ENCODE peak calls at places on chromosomes 16 and 17, in five cellular contexts. A is adrenal gland, T is GM23248, B is IMR-90, F is esophagus muscularis mucosa. D is an unnamed sample. For H3K4me1 and H3K9me3, the result is how much of the 10 kb centered on the place peaks cover.

GRCh38 chr17:44820631-44821196 is 9.4 kb downstream of the GJC1 start:
- DNase-seq in B (peak), A (no peak), F (no peak), T (peak), D (no peak)

GRCh38 chr16:65069090-65069489 is 52.8 kb downstream of the CDH11 start:
- DNase-seq in T (peak), A (no peak), B (peak), F (no peak), D (no peak)

GRCh38 chr17:17168401-17168800 is 37.7 kb downstream of the PLD6 start:
- DNase-seq in T (no peak), F (no peak), A (no peak), B (no peak), D (no peak)

GRCh38 chr17:44110823-44111633 is 12.4 kb downstream of the HDAC5 start:
- DNase-seq in F (peak), A (peak), B (peak), T (peak), D (peak)

GRCh38 chr17:7281953-7282751 is 634 bp downstream of the SLC2A4 start:
- DNase-seq in B (no peak), F (no peak), T (no peak), A (peak), D (peak)

GRCh38 chr17:9020096-9020823 is 1.1 kb upstream of the NTN1 start:
- DNase-seq in T (no peak), A (no peak), B (no peak), F (no peak), D (peak)

GRCh38 chr17:44137891-44138709 is 3.6 kb upstream of the HROB start:
- DNase-seq in F (peak), A (peak), T (peak), B (peak), D (peak)

GRCh38 chr17:73628642-73629552 is 15.3 kb downstream of the SDK2 start:
- DNase-seq in A (no peak), F (no peak), B (no peak), T (no peak), D (peak)

GRCh38 chr17:64498308-64499203 is 1.7 kb upstream of the POLG2 start:
- DNase-seq in B (no peak), F (no peak), T (peak), A (no peak), D (peak)

GRCh38 chr17:72111374-72111773 is 9.4 kb upstream of the SOX9 start:
- DNase-seq in B (no peak), F (no peak), T (no peak), A (no peak), D (no peak)

GRCh38 chr17:15941781-15942180 is 3.1 kb upstream of the ADORA2B start:
- DNase-seq in B (no peak), T (no peak), F (no peak), A (no peak), D (no peak)

GRCh38 chr17:9472094-9472493 is 103.5 kb downstream of the STX8 start:
- DNase-seq in T (peak), B (peak), F (no peak), A (no peak), D (no peak)

GRCh38 chr17:65270499-65270898 is 133.3 kb downstream of the RGS9 start:
- DNase-seq in T (no peak), B (no peak), A (no peak), F (no peak), D (no peak)

GRCh38 chr16:56348168-56349085 is 76.9 kb downstream of the AMFR start:
- DNase-seq in T (peak), A (no peak), B (peak), F (no peak), D (no peak)

GRCh38 chr16:85253127-85253941 is 141.1 kb upstream of the CIBAR2 start:
- DNase-seq in F (no peak), A (peak), T (peak), B (peak), D (no peak)

GRCh38 chr17:39239640-39240314 is 14.0 kb upstream of the STAC2 start:
- DNase-seq in T (no peak), F (no peak), A (no peak), B (no peak), D (peak)

GRCh38 chr17:46822388-46822921 is 4.0 kb upstream of the WNT3 start:
- DNase-seq in A (no peak), F (no peak), T (no peak), B (no peak), D (no peak)

GRCh38 chr17:68701046-68701445 is 99.9 kb upstream of the FAM20A start:
- DNase-seq in B (peak), F (no peak), A (no peak), T (peak), D (peak)

GRCh38 chr16:30342751-30343490 is 12.2 kb downstream of the CD2BP2 start:
- DNase-seq in B (no peak), T (no peak), F (no peak), A (no peak), D (no peak)

GRCh38 chr17:58351182-58351581 is 819 bp downstream of the SUPT4H1 start:
- DNase-seq in A (no peak), B (no peak), T (no peak), F (no peak), D (no peak)
- H3K4me1 ChIP-seq in A (under half), B (under half), T (under half), F (under half), D (under half)

DNA sequence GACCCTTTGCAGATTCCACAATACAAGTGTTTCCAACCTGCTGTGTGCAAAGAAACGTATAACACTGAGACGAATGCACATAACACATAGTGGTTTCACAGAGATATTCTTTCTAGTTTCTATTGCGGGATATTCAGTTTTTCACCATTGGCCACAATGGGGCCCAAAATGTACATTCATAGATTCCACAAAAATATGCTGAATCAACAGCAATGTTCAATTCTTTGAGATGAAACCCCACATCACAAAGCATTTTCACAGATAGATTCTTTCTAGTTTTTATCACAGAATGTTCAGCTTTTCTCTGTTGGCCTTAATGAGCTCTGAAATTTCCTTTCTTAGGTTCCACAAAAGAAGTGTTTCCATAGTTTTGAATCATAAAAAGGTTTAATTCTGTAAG is 2472.3 kb downstream of the TP53TG3F start:
- DNase-seq in B (no peak), F (no peak), A (no peak), T (no peak), D (no peak)
- H3K9me3 ChIP-seq in B (under half), F (under half), A (under half), T (under half), D (under half)

GRCh38 chr16:2160915-2161551 is 5.5 kb downstream of the TRAF7 start:
- DNase-seq in A (no peak), B (peak), T (peak), F (no peak), D (no peak)

GRCh38 chr16:2163211-2163881 is 7.8 kb downstream of the TRAF7 start:
- DNase-seq in A (no peak), B (no peak), T (no peak), F (no peak), D (no peak)

GRCh38 chr16:2165861-2166260 is 10.3 kb downstream of the TRAF7 start:
- DNase-seq in B (no peak), F (no peak), T (no peak), A (no peak), D (no peak)

GRCh38 chr16:2161911-2162310 is 6.3 kb downstream of the TRAF7 start:
- DNase-seq in B (no peak), F (no peak), T (no peak), A (no peak), D (no peak)

DNA sequence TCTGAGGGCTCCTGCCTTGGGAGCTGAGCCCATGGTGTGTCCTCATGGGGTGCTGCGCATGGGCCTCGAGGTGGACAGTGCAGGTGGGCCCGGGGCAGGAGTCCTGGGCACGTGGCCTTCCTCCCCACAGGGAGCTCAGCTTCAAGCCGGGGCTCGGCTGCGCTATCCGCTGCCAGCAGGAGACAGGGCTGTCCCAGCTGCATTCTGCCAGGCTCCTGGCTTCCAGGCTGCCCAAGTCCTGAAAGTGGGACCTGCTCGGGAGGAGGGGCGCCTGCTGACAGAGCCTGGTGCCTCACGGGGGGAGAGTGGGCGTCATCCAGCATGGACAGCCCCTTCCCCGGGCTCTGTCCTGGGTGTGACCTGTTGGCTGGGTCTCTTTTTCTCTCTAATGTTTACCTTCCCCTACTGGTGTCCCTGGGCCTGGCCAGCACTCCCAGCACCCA is 7.1 kb downstream of the TRAF7 start:
- DNase-seq in A (no peak), T (no peak), B (no peak), F (no peak), D (no peak)
- H3K4me1 ChIP-seq in A (under half), T (under half), B (under half), F (half or more), D (under half)

DNA sequence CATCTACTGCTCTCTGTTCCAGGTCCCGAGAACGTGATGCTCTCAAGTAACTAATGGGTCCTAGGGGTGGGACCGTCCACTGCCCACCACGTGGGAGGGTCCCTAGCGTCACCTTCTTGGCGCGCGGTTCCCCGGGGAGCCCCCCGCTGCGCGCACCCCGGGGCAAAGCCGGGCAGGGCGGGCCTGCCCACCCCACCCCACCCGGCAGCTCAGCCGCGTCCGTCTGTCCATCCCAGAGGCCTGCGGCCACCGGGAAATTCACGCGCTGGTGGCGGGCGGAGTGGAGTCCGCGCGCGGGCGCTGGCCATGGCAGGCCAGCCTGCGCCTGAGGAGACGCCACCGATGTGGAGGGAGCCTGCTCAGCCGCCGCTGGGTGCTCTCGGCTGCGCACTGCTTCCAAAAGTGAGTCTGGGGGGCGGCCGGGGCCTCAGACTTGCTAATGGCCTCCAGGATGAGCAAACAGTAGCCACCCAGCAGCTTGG is 494 bp downstream of the PRSS41 start:
- DNase-seq in A (no peak), B (no peak), F (no peak), T (no peak), D (no peak)
- H3K9me3 ChIP-seq in A (under half), B (under half), F (under half), T (under half), D (under half)

GRCh38 chr16:50610331-50611262 is 62.4 kb downstream of the NKD1 start:
- DNase-seq in A (no peak), B (no peak), T (no peak), F (no peak), D (no peak)
- H3K4me1 ChIP-seq in A (under half), B (under half), T (under half), F (half or more), D (under half)

DNA sequence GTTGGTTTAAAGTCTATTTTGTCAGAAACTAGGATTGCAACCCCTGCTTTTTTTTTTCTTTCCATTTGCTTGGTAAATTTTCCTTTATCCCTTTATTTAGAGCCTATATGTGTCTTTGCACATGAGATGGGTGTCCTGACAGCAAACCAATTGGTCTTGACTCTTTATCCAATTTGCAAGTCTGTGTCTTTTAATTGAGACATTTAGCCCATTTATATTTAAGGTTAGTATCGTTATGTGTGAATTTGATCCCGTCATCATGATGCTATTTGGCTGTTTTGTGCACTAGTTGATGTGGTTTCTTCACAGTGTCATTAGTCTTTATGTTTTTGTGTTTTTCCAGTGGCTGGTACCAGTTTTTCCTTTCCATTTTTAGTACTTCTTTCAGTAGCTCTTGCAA is 127.7 kb upstream of the ZNF267 start:
- DNase-seq in B (no peak), T (no peak), A (no peak), F (no peak), D (no peak)
- H3K9me3 ChIP-seq in B (under half), T (under half), A (under half), F (under half), D (under half)

GRCh38 chr17:47989159-47989558 is 18.2 kb downstream of the CDK5RAP3 start:
- DNase-seq in T (no peak), A (no peak), F (no peak), B (no peak), D (no peak)
- H3K4me1 ChIP-seq in T (under half), A (under half), F (under half), B (under half), D (half or more)

D was measured in SJCRH30.